ENCODE peak calls at places on chromosomes 16 and 17, in six cellular contexts. N is Panc1; H is A549; O is CD8-positive, alpha-beta T cell; E is mammary epithelial cell; M is WERI-Rb-1. D is an unnamed sample.

GRCh38 chr17:1005361-1005946 is 8.5 kb downstream of the TIMM22 start:
- DNase-seq in N (no peak), H (no peak), O (no peak), E (no peak), M (no peak), D (no peak)

GRCh38 chr17:64531955-64532371 is 25.2 kb downstream of the CEP95 start:
- DNase-seq in N (no peak), H (no peak), O (no peak), E (no peak), M (no peak), D (no peak)

GRCh38 chr17:29948460-29949185 is 7.2 kb downstream of the EFCAB5 start:
- DNase-seq in N (no peak), H (no peak), O (no peak), E (no peak), M (no peak), D (no peak)

GRCh38 chr16:660459-661183 is 7.3 kb upstream of the RHOT2 start:
- DNase-seq in N (no peak), H (peak), O (peak), E (peak), M (peak), D (peak)

GRCh38 chr16:57848181-57848580 is 45.9 kb upstream of the KIFC3 start:
- DNase-seq in N (no peak), H (no peak), O (no peak), E (no peak), M (no peak), D (no peak)

GRCh38 chr16:2798723-2799204 is 494 bp downstream of the PRSS41 start:
- DNase-seq in N (no peak), H (no peak), O (no peak), E (no peak), M (no peak), D (no peak)

GRCh38 chr16:47110939-47111338 is 32.8 kb downstream of the NETO2 start:
- DNase-seq in N (no peak), H (peak), O (no peak), E (peak), M (no peak), D (no peak)

GRCh38 chr17:71412803-71413202 is 708.0 kb upstream of the SOX9 start:
- DNase-seq in N (peak), H (peak), O (no peak), E (peak), M (no peak), D (no peak)

GRCh38 chr16:60776311-60776710 is 1259.9 kb downstream of the CDH8 start:
- DNase-seq in N (no peak), H (no peak), O (no peak), E (no peak), M (no peak), D (no peak)

GRCh38 chr17:21077286-21077685 is 34.5 kb upstream of the USP22 start:
- DNase-seq in N (no peak), H (no peak), O (no peak), E (no peak), M (no peak), D (no peak)

GRCh38 chr16:22008215-22009142 is 568 bp downstream of the MOSMO start:
- DNase-seq in N (no peak), H (peak), O (no peak), E (no peak), M (no peak), D (peak)

GRCh38 chr16:62549875-62550274 is 513.6 kb upstream of the CDH8 start:
- DNase-seq in N (no peak), H (no peak), O (no peak), E (no peak), M (no peak), D (no peak)

GRCh38 chr16:48622456-48623303 is 12.7 kb upstream of the N4BP1 start:
- DNase-seq in N (no peak), H (no peak), O (no peak), E (peak), M (no peak), D (no peak)
- H3K27ac ChIP-seq in N (no peak), H (peak), O (no peak), E (no peak), M (no peak), D (no peak)

DNA sequence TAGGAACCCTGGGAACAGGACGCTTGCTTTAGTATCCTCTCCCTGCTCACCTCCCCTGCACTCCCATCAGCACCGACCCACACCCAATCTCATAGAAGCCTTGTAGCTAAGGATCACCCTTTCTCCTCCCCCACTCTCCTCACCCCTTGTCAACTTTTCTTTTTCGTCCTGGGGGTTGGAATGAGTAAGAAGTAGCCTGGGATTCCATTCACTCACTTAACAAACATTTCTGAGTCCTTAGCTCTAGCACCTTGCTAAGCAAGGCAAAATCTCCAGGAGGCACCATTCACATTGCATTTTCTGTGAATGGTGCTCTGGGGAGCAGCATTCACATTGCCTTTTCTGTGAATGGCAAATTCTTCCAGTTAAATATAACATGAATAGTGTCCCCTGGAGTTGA is 1.1 kb upstream of the PGAP3 start:
- DNase-seq in N (no peak), H (no peak), O (no peak), E (no peak), M (no peak), D (no peak)
- H3K27ac ChIP-seq in N (no peak), H (no peak), O (no peak), E (no peak), M (peak), D (no peak)

DNA sequence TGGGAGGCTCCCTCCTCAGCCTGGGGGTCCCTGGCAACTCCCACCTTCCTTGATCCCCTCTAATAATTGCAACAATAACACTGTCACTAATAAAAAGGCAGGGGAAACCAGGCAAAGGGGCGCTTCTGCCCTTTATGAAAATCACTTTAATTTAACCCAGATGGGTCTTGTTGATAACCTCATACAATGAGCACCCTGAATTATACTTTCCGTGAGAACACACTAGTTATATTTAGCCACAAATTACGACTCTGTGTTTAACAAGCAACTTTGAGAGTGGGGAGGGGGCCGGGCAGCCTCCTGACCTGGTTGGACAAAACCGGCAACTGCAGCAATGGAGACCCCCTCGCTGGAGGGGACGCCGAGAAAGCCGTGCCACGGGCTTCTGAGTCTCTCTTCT is 5.7 kb upstream of the BAHCC1 start:
- DNase-seq in N (no peak), H (no peak), O (no peak), E (no peak), M (no peak), D (no peak)
- H3K27ac ChIP-seq in N (peak), H (no peak), O (no peak), E (no peak), M (peak), D (no peak)

DNA sequence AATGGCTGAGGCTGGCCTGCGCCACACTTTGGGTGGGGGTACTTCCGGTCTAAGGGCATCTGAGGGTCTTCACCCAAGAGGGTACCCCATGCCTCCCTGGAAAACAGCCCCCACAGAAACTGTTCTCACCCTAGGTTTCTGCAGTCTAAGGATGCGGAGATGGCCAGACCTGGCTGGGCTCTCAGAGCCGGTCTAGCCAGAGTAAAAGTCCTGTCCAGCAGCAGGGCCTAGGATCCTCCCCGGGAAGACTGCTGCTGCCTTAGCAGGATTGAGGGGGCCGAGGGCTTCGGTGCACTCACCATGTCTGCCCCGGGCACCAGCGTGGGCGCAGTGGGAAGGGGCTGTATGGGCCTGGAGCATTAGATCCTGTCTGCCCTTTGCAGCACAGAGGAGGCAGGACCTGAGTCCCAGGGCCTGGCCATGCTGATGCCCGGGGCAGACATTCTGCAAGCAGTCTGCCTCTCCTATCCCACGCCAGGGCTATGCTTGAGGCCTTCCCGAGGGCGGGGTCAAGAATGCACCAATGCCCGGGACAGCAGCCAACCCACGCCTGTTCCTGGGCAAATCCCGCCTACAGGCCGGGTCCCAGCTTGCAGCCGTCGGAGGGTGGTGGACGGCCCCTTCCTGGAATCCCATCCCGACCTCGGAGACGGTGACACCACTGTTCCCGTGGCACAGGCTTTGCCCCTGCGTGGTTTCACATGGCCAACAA is 54.7 kb downstream of the CBFA2T3 start:
- DNase-seq in N (no peak), H (peak), O (no peak), E (peak), M (no peak), D (no peak)
- H3K27ac ChIP-seq in N (peak), H (no peak), O (no peak), E (no peak), M (no peak), D (no peak)

DNA sequence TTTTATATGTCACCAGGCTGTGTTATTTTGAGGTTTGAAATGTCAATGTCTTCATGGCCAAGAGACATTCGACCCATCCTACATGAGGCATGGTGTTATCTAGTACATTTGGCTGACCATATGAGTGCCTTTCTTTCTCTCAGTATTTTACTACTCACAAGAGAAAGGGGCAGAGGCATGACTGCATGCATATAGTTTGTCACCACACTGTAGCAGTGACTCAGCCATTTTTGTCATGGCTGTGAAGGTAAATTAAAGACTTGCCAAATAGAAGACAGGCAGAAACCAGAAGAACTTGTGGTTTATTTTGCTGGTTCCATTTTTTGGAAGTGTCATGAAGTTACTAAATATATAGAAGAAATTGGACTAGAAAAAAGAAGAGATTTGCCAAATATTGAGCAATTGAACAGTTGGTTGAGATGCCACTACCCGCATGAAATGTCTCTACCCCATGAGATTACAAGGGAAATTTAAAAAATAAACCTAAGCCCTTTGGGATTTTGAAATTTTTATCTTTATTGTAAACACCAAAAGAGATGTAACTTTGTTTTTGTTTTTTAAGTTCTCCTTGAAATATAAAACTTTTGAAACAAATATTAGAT is 170.2 kb downstream of the CHD9 start:
- DNase-seq in N (no peak), H (peak), O (no peak), E (peak), M (no peak), D (no peak)
- H3K27ac ChIP-seq in N (no peak), H (peak), O (no peak), E (no peak), M (no peak), D (no peak)

GRCh38 chr17:76107507-76107906 is 3.9 kb upstream of the EXOC7 start:
- DNase-seq in N (no peak), H (peak), O (no peak), E (no peak), M (no peak), D (no peak)

GRCh38 chr17:76104896-76105231 is 1.3 kb upstream of the EXOC7 start:
- DNase-seq in N (no peak), H (no peak), O (no peak), E (no peak), M (no peak), D (no peak)

GRCh38 chr17:76103274-76104139 is at the start of gene EXOC7:
- DNase-seq in N (peak), H (peak), O (peak), E (peak), M (peak), D (peak)

GRCh38 chr17:76102944-76103273 is 678 bp downstream of the EXOC7 start:
- DNase-seq in N (no peak), H (no peak), O (no peak), E (peak), M (no peak), D (no peak)

DNA sequence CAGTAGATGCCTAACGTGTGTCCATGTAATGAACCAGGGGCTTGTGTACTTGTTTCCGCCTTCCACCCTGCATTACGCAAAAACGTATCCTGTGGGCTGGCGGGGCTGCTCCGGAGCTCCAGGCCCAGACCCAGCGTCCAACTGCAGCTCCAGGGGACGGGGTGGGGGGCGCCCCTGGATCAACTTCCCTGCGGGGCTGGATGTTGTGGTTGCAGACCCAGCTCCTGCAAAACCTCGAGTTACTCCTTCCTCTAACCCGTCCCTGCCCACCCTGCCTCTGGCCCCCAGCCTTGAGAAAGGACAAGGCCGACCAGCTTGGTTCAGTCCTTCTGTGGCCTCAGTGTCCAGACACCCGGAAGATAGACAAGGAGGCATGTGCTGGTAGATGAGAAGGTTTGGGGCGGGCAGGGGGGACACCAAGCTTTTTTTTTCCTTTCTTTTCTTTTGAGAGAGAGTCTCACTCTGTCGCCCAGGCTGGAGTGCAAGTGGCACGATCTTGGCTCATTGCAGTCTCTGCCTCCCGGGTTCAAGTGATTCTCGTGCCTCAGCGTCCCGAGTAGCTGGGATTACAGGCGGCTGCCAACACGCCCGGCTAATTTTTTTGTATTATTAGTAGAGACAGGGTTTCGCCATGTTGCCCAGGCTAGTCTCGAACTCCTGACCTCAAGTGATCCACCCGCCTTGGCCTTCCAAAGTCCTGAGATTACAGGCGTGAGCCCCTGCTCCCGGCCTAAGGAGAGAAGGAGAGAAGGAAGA is 731 bp upstream of the EXOC7 start:
- DNase-seq in N (no peak), H (no peak), O (no peak), E (no peak), M (no peak), D (no peak)
- H3K27ac ChIP-seq in N (peak), H (peak), O (peak), E (peak), M (peak), D (peak)

D was measured in CD8-positive, alpha-beta memory T cell.